ENCODE peak calls at places on chromosome 22, in ten cellular contexts. One of them, this sample, is unnamed.

GRCh38 chr22:16935209-16935608 is 72.8 kb downstream of the GAB4 start:
- DNase-seq in fibroblast of lung: no peak
- DNase-seq in stimulated activated CD4-positive, alpha-beta T cell treated with anti-CD3 and anti-CD28 coated beads, Interleukin-1b, Interleukin-23, amount 100 ng/mL, for 48 hours: no peak
- DNase-seq in lower lobe of right lung: no peak
- DNase-seq in CD8-positive, alpha-beta memory T cell: no peak
- DNase-seq in DMS53: no peak
- DNase-seq in MM.1S: no peak
- DNase-seq in NCI-H345: no peak
- DNase-seq in nephron progenitor cell: no peak
- DNase-seq in AG09319: no peak
- DNase-seq in this sample: no peak

GRCh38 chr22:40637181-40638150 is 947 bp upstream of the MRTFA start:
- DNase-seq in AG09319: no peak
- DNase-seq in fibroblast of lung: no peak
- DNase-seq in stimulated activated CD4-positive, alpha-beta T cell treated with anti-CD3 and anti-CD28 coated beads, Interleukin-1b, Interleukin-23, amount 100 ng/mL, for 48 hours: peak; percentile 73
- DNase-seq in MM.1S: peak; percentile 44
- DNase-seq in CD8-positive, alpha-beta memory T cell: no peak
- DNase-seq in DMS53: peak; percentile 73
- DNase-seq in nephron progenitor cell: no peak
- DNase-seq in lower lobe of right lung: peak; percentile 71
- DNase-seq in NCI-H345: peak; percentile 37
- DNase-seq in this sample: peak; percentile 60

GRCh38 chr22:49008682-49009235 is 818.9 kb downstream of the BRD1 start:
- DNase-seq in AG09319: no peak
- DNase-seq in fibroblast of lung: no peak
- DNase-seq in CD8-positive, alpha-beta memory T cell: no peak
- DNase-seq in NCI-H345: no peak
- DNase-seq in stimulated activated CD4-positive, alpha-beta T cell treated with anti-CD3 and anti-CD28 coated beads, Interleukin-1b, Interleukin-23, amount 100 ng/mL, for 48 hours: no peak
- DNase-seq in nephron progenitor cell: no peak
- DNase-seq in lower lobe of right lung: no peak
- DNase-seq in DMS53: no peak
- DNase-seq in MM.1S: no peak
- DNase-seq in this sample: no peak

GRCh38 chr22:18997925-18998315 is 61.8 kb upstream of the PRODH start:
- DNase-seq in nephron progenitor cell: no peak
- DNase-seq in AG09319: no peak
- DNase-seq in CD8-positive, alpha-beta memory T cell: no peak
- DNase-seq in DMS53: peak; percentile 50
- DNase-seq in stimulated activated CD4-positive, alpha-beta T cell treated with anti-CD3 and anti-CD28 coated beads, Interleukin-1b, Interleukin-23, amount 100 ng/mL, for 48 hours: no peak
- DNase-seq in lower lobe of right lung: no peak
- DNase-seq in fibroblast of lung: no peak
- DNase-seq in MM.1S: no peak
- DNase-seq in NCI-H345: no peak
- DNase-seq in this sample: no peak

GRCh38 chr22:37199103-37199838 is 11.2 kb upstream of the C1QTNF6 start:
- DNase-seq in CD8-positive, alpha-beta memory T cell: peak; percentile 99
- DNase-seq in lower lobe of right lung: peak; percentile 98
- DNase-seq in nephron progenitor cell: peak; percentile 100
- DNase-seq in MM.1S: peak; percentile 99
- DNase-seq in DMS53: peak; percentile 91
- DNase-seq in AG09319: peak; percentile 95
- DNase-seq in fibroblast of lung: peak; percentile 93
- DNase-seq in stimulated activated CD4-positive, alpha-beta T cell treated with anti-CD3 and anti-CD28 coated beads, Interleukin-1b, Interleukin-23, amount 100 ng/mL, for 48 hours: peak; percentile 99
- DNase-seq in NCI-H345: peak; percentile 96
- DNase-seq in this sample: peak; percentile 98

GRCh38 chr22:48692734-48693376 is 1134.8 kb downstream of the BRD1 start:
- DNase-seq in fibroblast of lung: no peak
- DNase-seq in nephron progenitor cell: peak; percentile 25
- DNase-seq in stimulated activated CD4-positive, alpha-beta T cell treated with anti-CD3 and anti-CD28 coated beads, Interleukin-1b, Interleukin-23, amount 100 ng/mL, for 48 hours: no peak
- DNase-seq in MM.1S: no peak
- DNase-seq in NCI-H345: no peak
- DNase-seq in CD8-positive, alpha-beta memory T cell: no peak
- DNase-seq in lower lobe of right lung: peak; percentile 39
- DNase-seq in AG09319: no peak
- DNase-seq in DMS53: no peak
- DNase-seq in this sample: no peak

GRCh38 chr22:37551981-37552380 is 8.3 kb upstream of the CDC42EP1 start:
- DNase-seq in MM.1S: no peak
- DNase-seq in nephron progenitor cell: no peak
- DNase-seq in AG09319: no peak
- DNase-seq in CD8-positive, alpha-beta memory T cell: no peak
- DNase-seq in lower lobe of right lung: no peak
- DNase-seq in DMS53: no peak
- DNase-seq in NCI-H345: no peak
- DNase-seq in fibroblast of lung: no peak
- DNase-seq in stimulated activated CD4-positive, alpha-beta T cell treated with anti-CD3 and anti-CD28 coated beads, Interleukin-1b, Interleukin-23, amount 100 ng/mL, for 48 hours: no peak
- DNase-seq in this sample: no peak

GRCh38 chr22:37305873-37306272 is 23.6 kb downstream of the CYTH4 start:
- DNase-seq in NCI-H345: no peak
- DNase-seq in AG09319: no peak
- DNase-seq in nephron progenitor cell: no peak
- DNase-seq in CD8-positive, alpha-beta memory T cell: no peak
- DNase-seq in lower lobe of right lung: no peak
- DNase-seq in MM.1S: no peak
- DNase-seq in fibroblast of lung: no peak
- DNase-seq in stimulated activated CD4-positive, alpha-beta T cell treated with anti-CD3 and anti-CD28 coated beads, Interleukin-1b, Interleukin-23, amount 100 ng/mL, for 48 hours: no peak
- DNase-seq in DMS53: no peak
- DNase-seq in this sample: no peak

GRCh38 chr22:38111941-38112355 is 1.5 kb upstream of the BAIAP2L2 start:
- DNase-seq in stimulated activated CD4-positive, alpha-beta T cell treated with anti-CD3 and anti-CD28 coated beads, Interleukin-1b, Interleukin-23, amount 100 ng/mL, for 48 hours: no peak
- DNase-seq in AG09319: no peak
- DNase-seq in nephron progenitor cell: no peak
- DNase-seq in CD8-positive, alpha-beta memory T cell: no peak
- DNase-seq in NCI-H345: no peak
- DNase-seq in fibroblast of lung: no peak
- DNase-seq in lower lobe of right lung: no peak
- DNase-seq in MM.1S: no peak
- DNase-seq in DMS53: no peak
- DNase-seq in this sample: no peak

GRCh38 chr22:47698906-47699305 is 936.5 kb downstream of the TBC1D22A start:
- DNase-seq in lower lobe of right lung: no peak
- DNase-seq in fibroblast of lung: no peak
- DNase-seq in DMS53: no peak
- DNase-seq in stimulated activated CD4-positive, alpha-beta T cell treated with anti-CD3 and anti-CD28 coated beads, Interleukin-1b, Interleukin-23, amount 100 ng/mL, for 48 hours: no peak
- DNase-seq in CD8-positive, alpha-beta memory T cell: no peak
- DNase-seq in MM.1S: no peak
- DNase-seq in NCI-H345: no peak
- DNase-seq in AG09319: no peak
- DNase-seq in nephron progenitor cell: no peak
- DNase-seq in this sample: no peak

GRCh38 chr22:20509344-20510047 is 2.1 kb downstream of the MED15 start:
- DNase-seq in nephron progenitor cell: no peak
- DNase-seq in DMS53: no peak
- DNase-seq in CD8-positive, alpha-beta memory T cell: no peak
- DNase-seq in NCI-H345: no peak
- DNase-seq in stimulated activated CD4-positive, alpha-beta T cell treated with anti-CD3 and anti-CD28 coated beads, Interleukin-1b, Interleukin-23, amount 100 ng/mL, for 48 hours: peak; percentile 53
- DNase-seq in AG09319: peak; percentile 72
- DNase-seq in MM.1S: peak; percentile 65
- DNase-seq in fibroblast of lung: peak; percentile 95
- DNase-seq in lower lobe of right lung: peak; percentile 80
- DNase-seq in this sample: no peak

GRCh38 chr22:50151571-50152537 is 18.7 kb upstream of the PANX2 start:
- DNase-seq in MM.1S: no peak
- DNase-seq in AG09319: no peak
- DNase-seq in CD8-positive, alpha-beta memory T cell: no peak
- DNase-seq in DMS53: no peak
- DNase-seq in NCI-H345: no peak
- DNase-seq in fibroblast of lung: no peak
- DNase-seq in stimulated activated CD4-positive, alpha-beta T cell treated with anti-CD3 and anti-CD28 coated beads, Interleukin-1b, Interleukin-23, amount 100 ng/mL, for 48 hours: no peak
- DNase-seq in nephron progenitor cell: no peak
- DNase-seq in lower lobe of right lung: no peak
- DNase-seq in this sample: no peak